ENCODE peak calls at places on chromosome 6, in six cellular contexts. L, N, D, T, F and R are unnamed samples.

GRCh38 chr6:112833546-112834215 is 486.6 kb downstream of the RFPL4B start:
- DNase-seq in F (peak), L (peak), N (no peak), D (peak), T (no peak), R (peak)

GRCh38 chr6:26217714-26218075 is 130.5 kb downstream of the HFE start:
- DNase-seq in N (no peak), L (peak), D (no peak), T (peak), F (peak), R (peak)

GRCh38 chr6:21767891-21768659 is 174.5 kb downstream of the SOX4 start:
- DNase-seq in L (peak), F (peak), T (peak), D (no peak), N (no peak), R (peak)

GRCh38 chr6:29647927-29648642 is 8.8 kb upstream of the MOG start:
- DNase-seq in L (peak), T (peak), N (peak), F (peak), D (peak), R (peak)

GRCh38 chr6:69894578-69895347 is 28.4 kb downstream of the COL19A1 start:
- DNase-seq in D (no peak), T (peak), N (peak), F (peak), L (peak), R (peak)

GRCh38 chr6:77657365-77657764 is 4.5 kb downstream of the MEI4 start:
- DNase-seq in F (no peak), T (no peak), D (no peak), N (no peak), L (no peak), R (no peak)

GRCh38 chr6:140441256-140441655 is 1066.8 kb upstream of the CITED2 start:
- DNase-seq in F (peak), D (no peak), T (peak), N (peak), L (peak), R (peak)

GRCh38 chr6:43278524-43279078 is 19.5 kb upstream of the SLC22A7 start:
- DNase-seq in L (no peak), D (no peak), N (no peak), F (no peak), T (peak), R (peak)

GRCh38 chr6:33837971-33838665 is 34.3 kb upstream of the MLN start:
- DNase-seq in F (peak), N (peak), D (no peak), T (peak), L (peak), R (peak)

GRCh38 chr6:33419580-33420492 is at the start of gene SYNGAP1:
- DNase-seq in N (peak), L (peak), D (peak), T (peak), F (peak), R (peak)

GRCh38 chr6:29071831-29072723 is 15.0 kb downstream of the OR2B3 start:
- DNase-seq in D (no peak), F (peak), N (peak), L (no peak), T (peak), R (peak)

GRCh38 chr6:97095466-97095865 is 170.9 kb downstream of the KLHL32 start:
- DNase-seq in L (no peak), N (no peak), T (peak), D (no peak), F (no peak), R (no peak)

GRCh38 chr6:150902142-150902800 is 36.8 kb downstream of the MTHFD1L start:
- DNase-seq in T (peak), D (no peak), L (peak), F (no peak), N (no peak), R (peak)

GRCh38 chr6:70680396-70680795 is 12.7 kb downstream of the SMAP1 start:
- DNase-seq in T (no peak), D (no peak), L (no peak), F (peak), N (no peak), R (peak)

GRCh38 chr6:107458687-107459282 is 579 bp downstream of the PDSS2 start:
- DNase-seq in F (peak), D (peak), T (peak), N (peak), L (peak), R (peak)

GRCh38 chr6:44462797-44463770 is 75.6 kb downstream of the CDC5L start:
- DNase-seq in N (no peak), D (no peak), L (no peak), F (no peak), T (no peak), R (no peak)

GRCh38 chr6:145643760-145644159 is 91.6 kb downstream of the EPM2A start:
- DNase-seq in L (peak), F (peak), D (no peak), T (peak), N (no peak), R (peak)

GRCh38 chr6:129671442-129672344 is 38.3 kb downstream of the ARHGAP18 start:
- DNase-seq in F (no peak), L (no peak), N (no peak), D (no peak), T (no peak), R (no peak)

GRCh38 chr6:106431405-106431804 is 70.9 kb downstream of the CRYBG1 start:
- DNase-seq in D (no peak), T (no peak), N (no peak), F (no peak), L (no peak), R (no peak)

GRCh38 chr6:107606407-107606806 is 116.5 kb downstream of the SOBP start:
- DNase-seq in F (no peak), N (no peak), T (no peak), D (no peak), L (no peak), R (no peak)

GRCh38 chr6:111701146-111701545 is 95.5 kb upstream of the TRAF3IP2 start:
- DNase-seq in L (no peak), D (no peak), T (no peak), F (no peak), N (no peak), R (no peak)

GRCh38 chr6:100846276-100846675 is 34.9 kb downstream of the ASCC3 start:
- DNase-seq in F (no peak), D (no peak), L (no peak), T (no peak), N (no peak), R (no peak)

GRCh38 chr6:20647585-20647984 is 113.3 kb downstream of the CDKAL1 start:
- DNase-seq in L (no peak), N (no peak), D (no peak), T (no peak), F (no peak), R (no peak)